ENCODE peak calls at places on chromosomes 16 and 17, in nine cellular contexts. R, J, Z, G, U, V, N, O and C are unnamed samples.

GRCh38 chr17:20938244-20938643 is 104.6 kb downstream of the USP22 start:
- DNase-seq in R (no peak), J (no peak), Z (no peak), G (no peak), U (no peak), V (no peak), N (no peak), O (no peak), C (no peak)

GRCh38 chr17:4205917-4206316 is 57.9 kb downstream of the ANKFY1 start:
- DNase-seq in R (no peak), J (no peak), Z (no peak), G (no peak), U (no peak), V (no peak), N (no peak), O (no peak), C (no peak)

GRCh38 chr17:67754001-67754400 is 36.3 kb downstream of the NOL11 start:
- DNase-seq in R (no peak), J (no peak), Z (no peak), G (no peak), U (no peak), V (no peak), N (no peak), O (no peak), C (no peak)

GRCh38 chr17:10557422-10557821 is 8.0 kb upstream of the MYH2 start:
- DNase-seq in R (no peak), J (no peak), Z (no peak), G (no peak), U (no peak), V (no peak), N (no peak), O (no peak), C (no peak)

GRCh38 chr17:7858487-7858832 is 657 bp downstream of the CYB5D1 start:
- DNase-seq in R (peak), J (no peak), Z (peak), G (no peak), U (peak), V (no peak), N (no peak), O (peak), C (no peak)

GRCh38 chr17:2250140-2251095 is 53.2 kb downstream of the SMG6 start:
- DNase-seq in R (no peak), J (no peak), Z (no peak), G (no peak), U (no peak), V (no peak), N (no peak), O (no peak), C (no peak)

GRCh38 chr16:1198194-1198593 is 26.9 kb downstream of the TPSG1 start:
- DNase-seq in R (no peak), J (no peak), Z (no peak), G (no peak), U (no peak), V (no peak), N (no peak), O (no peak), C (no peak)

GRCh38 chr17:19937522-19937921 is 40.1 kb downstream of the AKAP10 start:
- DNase-seq in R (no peak), J (no peak), Z (no peak), G (no peak), U (no peak), V (no peak), N (no peak), O (peak), C (no peak)

GRCh38 chr17:42133461-42134041 is 10.9 kb downstream of the HSPB9 start:
- DNase-seq in R (no peak), J (no peak), Z (no peak), G (no peak), U (no peak), V (no peak), N (no peak), O (no peak), C (no peak)

GRCh38 chr16:66605177-66605999 is 884 bp downstream of the CMTM3 start:
- DNase-seq in R (peak), J (no peak), Z (peak), G (no peak), U (peak), V (peak), N (no peak), O (peak), C (no peak)

GRCh38 chr17:42803074-42803883 is 4.6 kb downstream of the CNTD1 start:
- DNase-seq in R (no peak), J (no peak), Z (no peak), G (no peak), U (no peak), V (no peak), N (no peak), O (peak), C (no peak)

GRCh38 chr16:54720259-54720658 is 210.4 kb upstream of the IRX5 start:
- DNase-seq in R (no peak), J (no peak), Z (no peak), G (no peak), U (no peak), V (no peak), N (no peak), O (peak), C (no peak)

GRCh38 chr17:72353502-72353901 is 232.7 kb downstream of the SOX9 start:
- DNase-seq in R (no peak), J (no peak), Z (no peak), G (no peak), U (no peak), V (no peak), N (no peak), O (no peak), C (no peak)

GRCh38 chr16:88536510-88536909 is 33.7 kb upstream of the ZC3H18 start:
- DNase-seq in R (no peak), J (no peak), Z (no peak), G (no peak), U (no peak), V (no peak), N (no peak), O (no peak), C (no peak)

GRCh38 chr16:4663756-4664465 is 29.5 kb upstream of the NUDT16L1 start:
- DNase-seq in R (no peak), J (no peak), Z (no peak), G (no peak), U (no peak), V (no peak), N (no peak), O (peak), C (peak)

GRCh38 chr17:28827672-28828071 is 14.9 kb downstream of the FAM222B start:
- DNase-seq in R (no peak), J (no peak), Z (no peak), G (no peak), U (no peak), V (no peak), N (no peak), O (no peak), C (no peak)

GRCh38 chr16:63933841-63934240 is 1188.0 kb downstream of the CDH11 start:
- DNase-seq in R (no peak), J (no peak), Z (no peak), G (no peak), U (no peak), V (no peak), N (no peak), O (no peak), C (no peak)

GRCh38 chr17:64216030-64216384 is 47.1 kb downstream of the TEX2 start:
- DNase-seq in R (no peak), J (no peak), Z (no peak), G (no peak), U (no peak), V (no peak), N (no peak), O (no peak), C (no peak)

GRCh38 chr17:58224315-58224714 is 5.3 kb upstream of the MKS1 start:
- DNase-seq in R (no peak), J (no peak), Z (peak), G (peak), U (no peak), V (no peak), N (no peak), O (no peak), C (no peak)

GRCh38 chr17:909642-910323 is 69.8 kb downstream of the NXN start:
- DNase-seq in R (no peak), J (no peak), Z (no peak), G (no peak), U (no peak), V (no peak), N (no peak), O (no peak), C (no peak)

GRCh38 chr16:69935278-69935711 is 15.8 kb upstream of the CLEC18A start:
- DNase-seq in R (no peak), J (no peak), Z (no peak), G (no peak), U (no peak), V (no peak), N (no peak), O (no peak), C (no peak)

GRCh38 chr17:3888343-3889171 is 4.3 kb downstream of the CAMKK1 start:
- DNase-seq in R (peak), J (no peak), Z (no peak), G (peak), U (peak), V (no peak), N (no peak), O (no peak), C (no peak)

GRCh38 chr17:66542183-66542966 is 240.0 kb downstream of the PRKCA start:
- DNase-seq in R (no peak), J (peak), Z (no peak), G (no peak), U (peak), V (peak), N (no peak), O (no peak), C (no peak)
- H3K27ac ChIP-seq in R (no peak), J (peak), Z (peak), G (no peak), U (no peak), V (peak), N (peak), O (no peak), C (no peak)

DNA sequence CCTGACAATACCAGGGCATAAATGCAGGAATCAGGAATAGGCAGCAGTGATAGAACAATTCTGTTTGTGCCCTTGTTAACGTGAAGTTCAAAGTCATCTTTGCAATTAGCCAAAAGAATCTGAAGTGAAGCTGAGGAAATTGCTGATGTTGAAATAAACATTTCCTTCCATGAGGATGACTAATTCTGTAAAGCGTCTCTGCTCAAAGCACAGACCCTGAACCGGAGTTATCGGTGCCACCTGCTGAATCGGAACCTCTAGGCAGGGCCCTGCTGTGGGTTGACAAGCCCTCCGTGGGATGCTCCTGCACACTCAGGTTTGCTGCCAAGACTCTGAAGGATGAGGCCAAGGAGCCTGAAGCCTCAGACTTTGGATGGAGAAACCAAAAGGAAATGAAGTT is 37.0 kb upstream of the CDH1 start:
- DNase-seq in R (no peak), J (no peak), Z (no peak), G (no peak), U (no peak), V (no peak), N (no peak), O (peak), C (peak)
- TF ChIP-seq REST in R (no peak), J (no peak), Z (no peak), G (no peak), U (no peak), V (no peak), N (no peak), O (no peak), C (no peak)

DNA sequence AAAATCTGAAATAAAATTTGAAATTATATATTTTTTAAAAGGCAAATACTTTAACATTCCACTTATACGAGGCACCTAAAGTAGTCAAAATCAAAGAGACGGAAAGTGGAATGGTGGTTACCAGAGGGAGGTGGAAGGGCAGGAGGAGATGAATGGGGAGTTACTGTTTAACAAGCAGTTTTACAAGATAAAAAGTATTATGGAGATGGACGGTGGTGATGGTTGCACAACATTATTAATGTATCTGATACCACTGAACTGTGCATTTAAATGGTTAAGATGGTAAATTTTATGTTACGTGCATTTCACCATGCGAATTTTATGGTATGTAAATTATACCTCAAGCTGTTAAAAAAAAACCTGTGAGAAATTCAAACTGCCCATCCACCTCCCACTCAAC is 5.4 kb downstream of the CMC2 start:
- DNase-seq in R (no peak), J (no peak), Z (no peak), G (no peak), U (no peak), V (no peak), N (no peak), O (no peak), C (no peak)
- H3K27ac ChIP-seq in R (no peak), J (no peak), Z (no peak), G (no peak), U (no peak), V (no peak), N (no peak), O (no peak), C (no peak)

DNA sequence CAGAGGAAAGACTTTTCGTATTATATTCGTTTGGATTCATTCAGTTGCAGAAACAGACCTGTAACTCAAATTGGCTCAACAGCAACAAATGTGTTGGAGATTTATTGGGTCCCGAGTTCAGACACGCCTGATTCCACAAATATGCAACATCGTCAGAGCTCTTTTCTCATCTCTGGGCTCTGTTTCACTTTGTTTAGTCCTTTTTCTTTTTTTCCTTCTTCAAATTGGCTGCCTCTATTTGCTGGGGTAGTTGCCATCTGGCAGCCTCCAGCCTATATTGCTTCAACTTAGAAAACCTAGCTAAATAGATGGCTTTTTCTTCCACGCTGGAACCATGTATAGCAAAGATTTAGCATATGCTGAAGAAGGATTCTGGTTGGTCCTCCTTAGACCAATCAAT is 398.5 kb downstream of the RBFOX1 start:
- DNase-seq in R (no peak), J (no peak), Z (no peak), G (no peak), U (no peak), V (no peak), N (no peak), O (no peak), C (no peak)
- TF ChIP-seq REST in R (no peak), J (no peak), Z (no peak), G (no peak), U (no peak), V (no peak), N (no peak), O (no peak), C (no peak)

GRCh38 chr16:27361987-27362386 is 40.0 kb upstream of the IL21R start:
- DNase-seq in R (no peak), J (no peak), Z (no peak), G (no peak), U (no peak), V (no peak), N (no peak), O (no peak), C (no peak)

GRCh38 chr16:27363246-27363632 is 38.7 kb upstream of the IL21R start:
- DNase-seq in R (no peak), J (no peak), Z (no peak), G (no peak), U (no peak), V (no peak), N (no peak), O (no peak), C (no peak)

GRCh38 chr16:27364493-27365141 is 37.4 kb upstream of the IL21R start:
- DNase-seq in R (no peak), J (no peak), Z (peak), G (no peak), U (no peak), V (no peak), N (no peak), O (peak), C (no peak)

GRCh38 chr16:27363797-27364196 is 38.2 kb upstream of the IL21R start:
- DNase-seq in R (no peak), J (no peak), Z (no peak), G (no peak), U (no peak), V (no peak), N (no peak), O (no peak), C (no peak)

GRCh38 chr16:27362570-27363245 is 39.3 kb upstream of the IL21R start:
- DNase-seq in R (no peak), J (no peak), Z (no peak), G (no peak), U (no peak), V (no peak), N (no peak), O (no peak), C (no peak)
- H3K27ac ChIP-seq in R (no peak), J (no peak), Z (peak), G (no peak), U (no peak), V (no peak), N (no peak), O (no peak), C (no peak)